ENCODE peak calls at places on chromosomes 5 and 9, in five cellular contexts. O is heart right ventricle, Z is left ventricle myocardium inferior, M is small intestine, T is K562. C is an unnamed sample.

GRCh38 chr5:153043876-153044275 is 446.6 kb upstream of the GRIA1 start:
- DNase-seq in O (no peak), T (no peak), M (no peak), Z (no peak), C (no peak)

GRCh38 chr5:33772276-33772990 is 119.4 kb downstream of the ADAMTS12 start:
- DNase-seq in Z (no peak), M (no peak), T (no peak), O (no peak), C (no peak)

GRCh38 chr9:38119570-38119969 is 50.5 kb upstream of the SHB start:
- DNase-seq in M (no peak), O (no peak), Z (no peak), T (no peak), C (no peak)

GRCh38 chr9:130276121-130276520 is 10.6 kb downstream of the HMCN2 start:
- DNase-seq in Z (no peak), T (no peak), O (no peak), M (no peak), C (no peak)

GRCh38 chr5:131795879-131796792 is 681 bp downstream of the FNIP1 start:
- DNase-seq in O (peak; percentile 73), M (peak; percentile 76), Z (peak; percentile 79), T (no peak), C (peak; percentile 93)

GRCh38 chr9:18890372-18890771 is 142.6 kb downstream of the SAXO1 start:
- DNase-seq in O (no peak), T (no peak), M (no peak), Z (no peak), C (no peak)

GRCh38 chr5:33688041-33688980 is 203.5 kb downstream of the ADAMTS12 start:
- DNase-seq in T (no peak), Z (no peak), O (peak; percentile 24), M (no peak), C (no peak)

GRCh38 chr9:84668204-84669007 is 1.1 kb upstream of the NTRK2 start:
- DNase-seq in M (peak; percentile 3), T (no peak), O (peak; percentile 51), Z (peak; percentile 65), C (no peak)

GRCh38 chr5:140322751-140323731 is 20.1 kb upstream of the PFDN1 start:
- DNase-seq in T (no peak), O (no peak), Z (peak; percentile 34), M (no peak), C (no peak)

GRCh38 chr5:40381676-40382363 is 297.9 kb upstream of the PTGER4 start:
- DNase-seq in T (no peak), O (no peak), Z (no peak), M (peak; percentile 50), C (no peak)

GRCh38 chr5:113846941-113847340 is 333.4 kb downstream of the YTHDC2 start:
- DNase-seq in Z (no peak), T (no peak), O (no peak), M (no peak), C (no peak)

GRCh38 chr5:139744471-139745120 is 51.0 kb upstream of the PSD2 start:
- DNase-seq in T (no peak), Z (no peak), O (no peak), M (no peak), C (no peak)

GRCh38 chr5:14225173-14225834 is 82.2 kb downstream of the TRIO start:
- DNase-seq in T (no peak), O (no peak), Z (no peak), M (no peak), C (no peak)

GRCh38 chr5:141864371-141865370 is 13.5 kb downstream of the PCDH1 start:
- DNase-seq in Z (no peak), T (no peak), M (no peak), O (no peak), C (no peak)

GRCh38 chr5:105680858-105681257 is 1989.9 kb downstream of the EFNA5 start:
- DNase-seq in O (no peak), Z (no peak), M (no peak), T (no peak), C (no peak)

GRCh38 chr5:1800470-1801060 is 642 bp upstream of the NDUFS6 start:
- DNase-seq in M (peak; percentile 49), T (no peak), Z (no peak), O (no peak), C (no peak)

GRCh38 chr9:105608685-105609598 is 51.0 kb downstream of the FKTN start:
- DNase-seq in O (peak; percentile 6), M (peak; percentile 77), Z (no peak), T (peak; percentile 44), C (no peak)

GRCh38 chr9:70607329-70607728 is 192.9 kb upstream of the KLF9 start:
- DNase-seq in M (no peak), O (no peak), T (no peak), Z (no peak), C (peak; percentile 12)

GRCh38 chr5:173781826-173782670 is 106.1 kb upstream of the CPEB4 start:
- DNase-seq in Z (peak; percentile 75), M (peak; percentile 48), T (peak; percentile 76), O (peak; percentile 73), C (peak; percentile 75)

GRCh38 chr9:71612889-71613288 is 155.4 kb downstream of the CEMIP2 start:
- DNase-seq in T (no peak), O (no peak), Z (no peak), M (no peak), C (no peak)

GRCh38 chr9:120928015-120928719 is 1.6 kb upstream of the TRAF1 start:
- DNase-seq in O (peak; percentile 45), Z (peak; percentile 46), M (peak; percentile 44), T (no peak), C (no peak)

GRCh38 chr9:22169732-22170131 is 160.6 kb upstream of the CDKN2B start:
- DNase-seq in Z (no peak), T (no peak), O (no peak), M (no peak), C (no peak)

GRCh38 chr9:84304166-84304565 is 36.4 kb downstream of the SLC28A3 start:
- DNase-seq in M (no peak), O (no peak), T (no peak), Z (no peak), C (no peak)

GRCh38 chr5:151030377-151030776 is 10.0 kb downstream of the GPX3 start:
- DNase-seq in Z (peak; percentile 73), M (no peak), O (no peak), T (no peak), C (peak; percentile 95)
- H3K36me3 ChIP-seq in Z (peaks cover 93% of the 10 kb centered on the region), M (peaks cover 32% of the 10 kb centered on the region), O (no peaks in the 10 kb centered on the region), T (peaks cover 68% of the 10 kb centered on the region), C (peaks cover 82% of the 10 kb centered on the region)

DNA sequence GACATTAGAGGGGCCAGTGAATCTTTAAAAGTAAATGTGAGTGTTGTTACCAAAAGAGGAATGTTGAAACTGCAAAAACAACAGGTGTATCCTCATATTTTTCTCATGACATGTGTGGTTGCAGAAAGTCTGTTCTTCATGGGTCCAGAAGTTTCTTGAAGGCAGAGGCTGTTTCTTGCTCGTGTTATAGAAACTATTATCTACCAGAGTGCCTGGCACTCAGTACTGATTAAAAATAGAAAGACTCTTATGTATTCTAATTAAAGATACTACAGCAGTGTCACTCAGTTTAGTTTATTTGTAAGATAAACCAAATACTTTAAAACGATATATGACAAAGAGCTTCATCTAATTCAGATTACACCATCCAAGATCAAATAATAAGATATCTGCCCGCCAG is 1864.2 kb upstream of the WWC1 start:
- DNase-seq in Z (no peak), O (no peak), M (no peak), T (no peak), C (no peak)
- H3K4me3 ChIP-seq in Z (no peak overlapping the region), O (no peak overlapping the region), M (no peak overlapping the region), T (no peak overlapping the region), C (no peak overlapping the region)

GRCh38 chr5:75351058-75351926 is 14.3 kb downstream of the HMGCR start:
- DNase-seq in O (no peak), M (no peak), Z (no peak), T (no peak), C (no peak)
- H3K36me3 ChIP-seq in O (peaks cover 4% of the 10 kb centered on the region), M (peaks cover 22% of the 10 kb centered on the region), Z (peaks cover 96% of the 10 kb centered on the region), T (peaks cover 93% of the 10 kb centered on the region), C (peaks cover 82% of the 10 kb centered on the region)

DNA sequence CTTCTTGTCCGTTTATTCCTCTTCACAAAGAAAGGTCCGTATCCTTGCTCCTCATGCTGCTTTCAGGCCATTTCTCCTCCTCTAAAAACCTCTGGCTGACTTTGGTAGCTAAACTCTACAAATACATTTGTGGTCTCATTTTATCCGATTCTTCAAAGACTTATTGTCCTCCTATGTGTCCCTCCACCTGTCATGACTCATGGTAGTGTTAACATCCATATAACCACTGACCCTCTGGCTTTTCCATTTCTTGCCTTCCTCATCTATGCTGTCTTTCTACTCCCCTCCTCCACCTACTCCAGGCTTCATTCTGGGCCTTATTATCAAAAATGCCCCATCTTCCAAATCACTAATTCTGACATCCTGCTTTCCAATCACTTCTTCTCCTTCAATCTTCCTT is 4.1 kb upstream of the SEMA6A start:
- DNase-seq in M (no peak), O (no peak), Z (no peak), T (no peak), C (no peak)
- H3K4me3 ChIP-seq in M (no peak overlapping the region), O (no peak overlapping the region), Z (no peak overlapping the region), T (no peak overlapping the region), C (no peak overlapping the region)

DNA sequence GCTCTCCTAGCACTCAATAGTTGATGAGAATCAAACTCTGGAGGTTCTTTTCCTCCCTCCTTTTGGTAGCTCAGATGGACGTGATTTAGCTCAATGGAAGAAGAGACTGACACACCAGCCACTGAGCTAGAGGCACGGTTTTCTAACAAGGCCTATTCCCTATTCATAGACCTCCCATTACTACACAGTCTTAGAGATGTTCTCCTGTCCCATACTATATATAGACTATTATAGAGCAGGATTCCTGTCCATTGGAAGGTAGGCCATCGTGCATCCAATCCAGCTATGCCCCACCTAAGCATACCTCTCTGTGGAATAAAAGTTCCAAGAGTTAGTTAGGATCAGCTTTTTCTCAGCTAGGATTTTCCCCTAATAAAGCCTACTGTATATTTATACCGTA is 30.3 kb upstream of the CTNNAL1 start:
- DNase-seq in O (no peak), M (no peak), Z (no peak), T (no peak), C (no peak)
- H3K36me3 ChIP-seq in O (no peaks in the 10 kb centered on the region), M (peaks cover 22% of the 10 kb centered on the region), Z (peaks cover 77% of the 10 kb centered on the region), T (peaks cover 86% of the 10 kb centered on the region), C (no peaks in the 10 kb centered on the region)

DNA sequence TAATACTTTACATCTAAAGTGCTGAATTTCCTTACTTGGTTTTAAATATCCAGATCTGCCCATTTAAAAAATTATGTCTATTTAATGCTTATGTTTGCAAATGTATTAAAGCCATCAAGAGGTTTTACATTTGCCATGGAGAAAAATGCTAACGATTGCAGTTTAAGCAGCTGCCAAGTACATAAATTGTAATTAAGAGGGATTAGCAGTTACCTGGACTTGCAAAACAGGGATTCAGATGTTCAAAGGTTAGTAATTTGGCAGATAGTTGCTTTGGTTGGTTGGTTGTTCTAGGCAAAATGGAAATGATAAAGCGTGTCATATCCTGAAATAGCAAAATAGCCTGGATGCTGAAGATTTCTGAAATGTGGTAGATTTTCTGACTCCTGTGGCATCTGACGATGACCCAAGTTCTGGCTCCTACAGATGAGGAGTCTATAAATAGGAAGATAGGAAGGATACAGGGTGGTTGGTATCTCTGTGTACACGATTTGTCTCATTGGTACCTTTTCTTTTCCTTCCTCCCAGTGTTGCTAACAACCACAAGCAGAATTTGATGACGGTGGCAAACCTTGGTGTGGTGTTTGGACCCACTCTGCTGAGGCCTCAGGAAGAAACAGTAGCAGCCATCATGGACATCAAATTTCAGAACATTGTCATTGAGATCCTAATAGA is 282.9 kb downstream of the NR3C1 start:
- DNase-seq in T (no peak), Z (no peak), M (peak; percentile 61), O (no peak), C (no peak)
- H3K4me3 ChIP-seq in T (no peak overlapping the region), Z (no peak overlapping the region), M (no peak overlapping the region), O (no peak overlapping the region), C (no peak overlapping the region)

DNA sequence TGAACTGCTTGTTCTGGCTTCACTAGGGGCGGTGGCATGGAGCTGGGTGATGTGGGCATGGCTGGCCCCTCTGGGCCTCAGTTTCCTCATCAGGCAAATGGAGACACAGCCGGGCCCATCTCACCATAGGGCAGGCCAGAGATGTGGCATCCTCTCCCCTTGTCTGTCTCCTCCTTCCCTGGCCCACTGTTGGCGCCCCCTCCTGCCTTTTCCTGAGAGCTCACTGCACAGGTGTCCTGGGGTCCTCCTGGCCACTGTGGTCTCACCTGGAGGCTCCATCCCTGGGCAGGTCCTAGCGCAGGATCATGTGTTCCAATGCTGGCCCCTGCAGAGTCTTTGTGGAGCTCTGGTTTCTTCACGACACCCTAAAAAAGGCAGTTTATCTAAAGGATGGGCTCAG is 53.5 kb downstream of the NEK6 start:
- DNase-seq in M (no peak), Z (no peak), O (no peak), T (no peak), C (no peak)
- H3K36me3 ChIP-seq in M (no peaks in the 10 kb centered on the region), Z (peaks cover 15% of the 10 kb centered on the region), O (no peaks in the 10 kb centered on the region), T (no peaks in the 10 kb centered on the region), C (peaks cover 3% of the 10 kb centered on the region)

C was measured in gastrocnemius medialis.